ENCODE peak calls at places on chromosome 14, in nine cellular contexts. X, A, H, B, F, D, W, P and O are unnamed samples.

GRCh38 chr14:37198273-37198598 is 499 bp downstream of the MIPOL1 start:
- DNase-seq in F (no peak), W (no peak), H (no peak), A (no peak), B (no peak), D (no peak), P (no peak), X (no peak), O (no peak)

GRCh38 chr14:34235635-34236300 is 226.3 kb downstream of the SPTSSA start:
- DNase-seq in F (no peak), W (no peak), P (no peak), D (no peak), A (no peak), H (no peak), B (no peak), X (no peak), O (no peak)

GRCh38 chr14:91261986-91262549 is 17.6 kb upstream of the GPR68 start:
- DNase-seq in D (no peak), F (no peak), P (no peak), H (no peak), B (no peak), X (no peak), W (no peak), A (no peak), O (no peak)

GRCh38 chr14:36941783-36942521 is 230.5 kb downstream of the SLC25A21 start:
- DNase-seq in B (no peak), P (peak), W (peak), F (peak), H (peak), X (peak), A (peak), D (peak), O (peak)

GRCh38 chr14:55138091-55138490 is 9.0 kb downstream of the LGALS3 start:
- DNase-seq in A (no peak), F (no peak), W (no peak), B (no peak), X (no peak), P (no peak), D (no peak), H (peak), O (no peak)

GRCh38 chr14:100652739-100653138 is 65.5 kb upstream of the BEGAIN start:
- DNase-seq in P (no peak), A (no peak), W (no peak), X (no peak), B (no peak), F (no peak), D (no peak), H (no peak), O (no peak)

GRCh38 chr14:94650444-94650775 is 38.2 kb downstream of the SERPINA3 start:
- DNase-seq in A (no peak), B (no peak), W (no peak), H (no peak), F (no peak), P (no peak), X (no peak), D (no peak), O (no peak)

GRCh38 chr14:94601961-94602391 is 10.2 kb upstream of the SERPINA3 start:
- DNase-seq in A (no peak), B (peak), H (no peak), W (no peak), P (no peak), F (peak), D (peak), X (peak), O (peak)